ENCODE peak calls at places on chromosomes 12 and 14, in seven cellular contexts. T is T follicular helper cell; J is cortex of kidney; F is T-cell; W is WTC11; M is stimulated activated CD8-positive, alpha-beta memory T cell treated with anti-CD3 and anti-CD28 coated beads, Interleukin-7, amount 100 ng/mL, for 1 hour; S is iris pigment epithelial cell. Y is an unnamed sample.

GRCh38 chr12:81128930-81129554 is 51.2 kb downstream of the ACSS3 start:
- DNase-seq in W (peak; percentile 31), M (no peak), T (no peak), S (peak; percentile 54), J (no peak), F (no peak), Y (no peak)

GRCh38 chr12:120669055-120669828 is 17.7 kb upstream of the MLEC start:
- DNase-seq in F (no peak), S (peak; percentile 49), T (no peak), W (peak; percentile 30), J (no peak), M (no peak), Y (no peak)

GRCh38 chr14:22887990-22888378 is 5.0 kb downstream of the REM2 start:
- DNase-seq in F (peak; percentile 31), T (no peak), S (no peak), J (no peak), W (no peak), M (no peak), Y (no peak)

GRCh38 chr12:124545508-124546418 is 21.6 kb downstream of the NCOR2 start:
- DNase-seq in F (no peak), T (no peak), S (peak; percentile 91), J (no peak), M (no peak), W (no peak), Y (no peak)

GRCh38 chr14:30553311-30553989 is 5.5 kb upstream of the G2E3 start:
- DNase-seq in M (no peak), F (no peak), W (no peak), J (no peak), T (no peak), S (peak; percentile 88), Y (no peak)

GRCh38 chr14:20460458-20461229 is 590 bp downstream of the PIP4P1 start:
- DNase-seq in M (peak; percentile 30), T (peak; percentile 68), S (no peak), W (peak; percentile 70), F (peak; percentile 76), J (no peak), Y (peak; percentile 34)

GRCh38 chr12:116959198-116959460 is 48.4 kb downstream of the FBXW8 start:
- DNase-seq in F (no peak), S (no peak), M (no peak), W (no peak), T (no peak), J (no peak), Y (no peak)

GRCh38 chr14:61129168-61129745 is 148.2 kb downstream of the SLC38A6 start:
- DNase-seq in T (no peak), W (no peak), F (no peak), M (no peak), S (no peak), J (no peak), Y (no peak)

GRCh38 chr14:89255852-89256251 is 161.2 kb downstream of the FOXN3 start:
- DNase-seq in T (no peak), J (no peak), W (no peak), F (no peak), M (no peak), S (no peak), Y (no peak)